ENCODE peak calls at places on chromosomes 6 and 20, in five cellular contexts. X is A549, D is IMR-90, Y is HepG2, G is K562. B is an unnamed sample.

GRCh38 chr6:144471986-144472385 is 186.9 kb downstream of the UTRN start:
- DNase-seq in X (no peak), D (peak; percentile 62), Y (no peak), G (no peak), B (no peak)

GRCh38 chr20:46010491-46011405 is 2.0 kb downstream of the MMP9 start:
- DNase-seq in X (no peak), D (peak; percentile 7), Y (no peak), G (no peak), B (no peak)

GRCh38 chr20:46207031-46207549 is 89.0 kb downstream of the CD40 start:
- DNase-seq in X (no peak), D (no peak), Y (no peak), G (no peak), B (no peak)

GRCh38 chr6:45900808-45901752 is 114.6 kb downstream of the CLIC5 start:
- DNase-seq in X (no peak), D (no peak), Y (no peak), G (no peak), B (no peak)

GRCh38 chr20:40883097-40883496 is 145.5 kb upstream of the TOP1 start:
- DNase-seq in X (no peak), D (no peak), Y (no peak), G (no peak), B (peak; percentile 28)

GRCh38 chr6:30685157-30685976 is 1.1 kb downstream of the PPP1R18 start:
- DNase-seq in X (no peak), D (no peak), Y (no peak), G (peak; percentile 57), B (no peak)

GRCh38 chr6:151900897-151901485 is 93.5 kb downstream of the ESR1 start:
- DNase-seq in X (no peak), D (no peak), Y (peak; percentile 5), G (no peak), B (no peak)

GRCh38 chr20:38842017-38842416 is 36.5 kb downstream of the PPP1R16B start:
- DNase-seq in X (no peak), D (no peak), Y (no peak), G (no peak), B (no peak)

GRCh38 chr20:47792021-47792618 is 6.8 kb upstream of the SULF2 start:
- DNase-seq in X (no peak), D (peak; percentile 84), Y (no peak), G (no peak), B (no peak)

GRCh38 chr20:23668477-23668951 is 20.3 kb downstream of the CST4 start:
- DNase-seq in X (peak; percentile 84), D (peak; percentile 50), Y (peak; percentile 84), G (peak; percentile 69), B (peak; percentile 73)

GRCh38 chr6:134249759-134250602 is 67.9 kb downstream of the SGK1 start:
- DNase-seq in X (no peak), D (peak; percentile 75), Y (peak; percentile 94), G (no peak), B (no peak)
- TF ChIP-seq BHLHE40 in X (no peak), D (no peak), Y (no peak), G (no peak), B (no peak)

GRCh38 chr6:116512155-116512559 is 718 bp downstream of the CALHM5 start:
- DNase-seq in X (no peak), D (no peak), Y (no peak), G (no peak), B (no peak)
- TF ChIP-seq BHLHE40 in X (no peak), D (no peak), Y (no peak), G (no peak), B (no peak)

GRCh38 chr20:50980071-50980681 is 21.6 kb downstream of the MOCS3 start:
- DNase-seq in X (peak; percentile 82), D (peak; percentile 100), Y (peak; percentile 64), G (no peak), B (no peak)
- TF ChIP-seq BHLHE40 in X (no peak), D (peak; percentile 81), Y (peak; percentile 60), G (no peak), B (no peak)

GRCh38 chr6:158292016-158292415 is 20.2 kb upstream of the TULP4 start:
- DNase-seq in X (no peak), D (no peak), Y (no peak), G (no peak), B (no peak)
- TF ChIP-seq BHLHE40 in X (no peak), D (no peak), Y (no peak), G (no peak), B (no peak)

DNA sequence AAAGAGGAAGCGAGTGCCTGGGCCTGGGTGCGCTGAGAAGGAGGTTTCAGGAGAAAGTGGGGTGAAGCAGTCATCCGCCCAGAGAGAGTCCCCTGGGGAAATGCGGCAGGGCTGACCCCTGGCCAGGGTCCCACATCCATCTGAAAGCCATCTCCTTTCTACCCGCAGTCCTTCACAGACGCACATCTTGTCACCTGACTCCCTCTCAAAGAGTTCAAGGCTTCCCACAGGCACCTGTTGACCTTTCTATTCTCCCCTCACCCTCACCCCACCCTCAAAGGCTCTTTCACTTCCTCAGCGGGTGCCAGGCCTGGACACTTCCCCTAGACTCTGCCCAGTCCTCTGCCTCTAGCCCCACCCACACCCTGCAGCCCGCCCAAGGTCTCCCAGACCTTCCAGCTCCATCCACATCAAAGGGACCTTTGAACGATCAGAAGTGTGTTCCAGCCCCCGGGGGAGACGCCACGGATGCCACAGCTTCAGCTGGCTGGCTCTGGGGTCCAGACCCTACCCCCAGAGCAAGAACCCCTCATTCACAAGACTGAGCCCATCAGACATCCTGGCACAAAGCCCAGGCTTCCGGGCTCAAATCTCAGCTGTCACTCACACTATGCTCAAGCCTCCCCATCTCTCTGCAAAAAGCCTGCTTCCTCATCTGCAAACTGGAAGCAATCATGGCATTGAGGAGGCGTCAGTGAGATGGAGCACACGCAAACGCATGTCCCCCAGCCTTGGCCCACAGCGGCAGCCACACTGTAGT is 2.1 kb downstream of the CTSZ start:
- DNase-seq in X (no peak), D (no peak), Y (peak; percentile 71), G (no peak), B (no peak)
- TF ChIP-seq BHLHE40 in X (no peak), D (no peak), Y (no peak), G (no peak), B (no peak)

GRCh38 chr6:138498575-138499302 is 555 bp downstream of the NHSL1 start:
- DNase-seq in X (no peak), D (no peak), Y (peak; percentile 68), G (no peak), B (no peak)

GRCh38 chr6:138502546-138502945 is 3.3 kb upstream of the NHSL1 start:
- DNase-seq in X (no peak), D (no peak), Y (no peak), G (no peak), B (no peak)

GRCh38 chr6:138500045-138500665 is 861 bp upstream of the NHSL1 start:
- DNase-seq in X (no peak), D (no peak), Y (peak; percentile 63), G (no peak), B (no peak)

GRCh38 chr6:138499303-138499991 is at the start of gene NHSL1:
- DNase-seq in X (no peak), D (peak; percentile 26), Y (peak; percentile 84), G (no peak), B (peak; percentile 65)

DNA sequence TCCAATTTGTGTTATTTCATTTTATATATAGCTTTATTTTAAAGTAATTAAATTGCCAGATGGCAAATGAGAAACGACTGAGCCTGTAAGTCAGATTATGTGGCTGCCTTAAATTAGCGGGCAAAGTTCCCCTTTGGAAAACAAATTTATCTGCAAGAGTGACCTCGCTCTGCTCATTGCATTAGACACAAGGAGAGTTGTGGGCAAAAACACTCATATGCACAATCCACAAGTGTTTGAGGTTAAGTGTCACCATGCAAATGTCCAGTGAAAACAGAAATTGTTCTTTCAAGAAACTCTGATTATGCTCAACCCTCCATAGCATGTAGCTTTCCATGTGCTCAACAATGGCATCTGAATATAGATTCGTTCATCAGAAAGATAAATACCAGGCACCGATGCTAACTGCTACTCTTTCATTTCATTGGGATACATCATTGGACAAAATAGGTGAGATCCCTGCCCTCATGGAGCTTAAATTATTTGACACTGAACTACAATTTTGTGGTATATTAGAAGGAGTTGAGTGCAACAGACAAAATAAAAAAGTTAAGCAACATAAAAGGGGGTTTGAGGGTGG is 1.7 kb upstream of the NHSL1 start:
- DNase-seq in X (no peak), D (peak; percentile 14), Y (peak; percentile 55), G (no peak), B (no peak)
- TF ChIP-seq BHLHE40 in X (no peak), D (no peak), Y (no peak), G (no peak), B (no peak)